ENCODE peak calls at places on chromosomes 3 and 15, in six cellular contexts. One of them, this sample, is unnamed.

GRCh38 chr3:13420051-13420816 is at the start of gene NUP210:
- DNase-seq in left lung: peak
- DNase-seq in OCI-LY7: peak
- DNase-seq in RWPE1: no peak
- DNase-seq in endothelial cell: peak
- DNase-seq in fibroblast of the aortic adventitia: no peak
- DNase-seq in this sample: no peak

GRCh38 chr3:56667973-56668579 is 15.0 kb downstream of the TASOR start:
- DNase-seq in left lung: no peak
- DNase-seq in OCI-LY7: no peak
- DNase-seq in RWPE1: peak
- DNase-seq in endothelial cell: no peak
- DNase-seq in fibroblast of the aortic adventitia: no peak
- DNase-seq in this sample: no peak

GRCh38 chr15:84621358-84621979 is 20.7 kb downstream of the ZSCAN2 start:
- DNase-seq in left lung: peak
- DNase-seq in OCI-LY7: no peak
- DNase-seq in RWPE1: no peak
- DNase-seq in endothelial cell: no peak
- DNase-seq in fibroblast of the aortic adventitia: no peak
- DNase-seq in this sample: no peak

GRCh38 chr3:195450731-195451229 is 8.0 kb upstream of the ACAP2 start:
- DNase-seq in left lung: no peak
- DNase-seq in OCI-LY7: no peak
- DNase-seq in RWPE1: no peak
- DNase-seq in endothelial cell: no peak
- DNase-seq in fibroblast of the aortic adventitia: peak
- DNase-seq in this sample: no peak

GRCh38 chr15:27249723-27250160 is 278.8 kb downstream of the GABRG3 start:
- DNase-seq in left lung: no peak
- DNase-seq in OCI-LY7: no peak
- DNase-seq in RWPE1: no peak
- DNase-seq in endothelial cell: no peak
- DNase-seq in fibroblast of the aortic adventitia: no peak
- DNase-seq in this sample: no peak

GRCh38 chr3:119613872-119614271 is 16.2 kb downstream of the PLA1A start:
- DNase-seq in left lung: no peak
- DNase-seq in OCI-LY7: no peak
- DNase-seq in RWPE1: no peak
- DNase-seq in endothelial cell: no peak
- DNase-seq in fibroblast of the aortic adventitia: no peak
- DNase-seq in this sample: no peak

GRCh38 chr3:8629151-8630021 is 15.2 kb downstream of the SSUH2 start:
- DNase-seq in left lung: peak
- DNase-seq in OCI-LY7: no peak
- DNase-seq in RWPE1: peak
- DNase-seq in endothelial cell: no peak
- DNase-seq in fibroblast of the aortic adventitia: peak
- DNase-seq in this sample: no peak

GRCh38 chr3:139540686-139541085 is 1.1 kb upstream of the RBP1 start:
- DNase-seq in left lung: no peak
- DNase-seq in OCI-LY7: no peak
- DNase-seq in RWPE1: no peak
- DNase-seq in endothelial cell: no peak
- DNase-seq in fibroblast of the aortic adventitia: no peak
- DNase-seq in this sample: no peak

GRCh38 chr15:25093455-25094029 is 138.8 kb downstream of the SNRPN start:
- DNase-seq in left lung: no peak
- DNase-seq in OCI-LY7: no peak
- DNase-seq in RWPE1: no peak
- DNase-seq in endothelial cell: no peak
- DNase-seq in fibroblast of the aortic adventitia: no peak
- DNase-seq in this sample: no peak

GRCh38 chr3:58066842-58067241 is 58.6 kb downstream of the FLNB start:
- DNase-seq in left lung: no peak
- DNase-seq in OCI-LY7: no peak
- DNase-seq in RWPE1: no peak
- DNase-seq in endothelial cell: no peak
- DNase-seq in fibroblast of the aortic adventitia: peak
- DNase-seq in this sample: no peak

GRCh38 chr15:87080547-87080946 is 1000.9 kb downstream of the AGBL1 start:
- DNase-seq in left lung: no peak
- DNase-seq in OCI-LY7: no peak
- DNase-seq in RWPE1: no peak
- DNase-seq in endothelial cell: no peak
- DNase-seq in fibroblast of the aortic adventitia: no peak
- DNase-seq in this sample: no peak

GRCh38 chr3:140720242-140720641 is 42.4 kb downstream of the TRIM42 start:
- DNase-seq in left lung: no peak
- DNase-seq in OCI-LY7: no peak
- DNase-seq in RWPE1: no peak
- DNase-seq in endothelial cell: no peak
- DNase-seq in fibroblast of the aortic adventitia: no peak
- DNase-seq in this sample: no peak

GRCh38 chr3:45795882-45796765 is at the start of gene SLC6A20:
- DNase-seq in left lung: no peak
- DNase-seq in OCI-LY7: no peak
- DNase-seq in RWPE1: no peak
- DNase-seq in endothelial cell: no peak
- DNase-seq in fibroblast of the aortic adventitia: no peak
- DNase-seq in this sample: no peak

GRCh38 chr3:46423588-46423987 is 16.5 kb downstream of the CCRL2 start:
- DNase-seq in left lung: no peak
- DNase-seq in OCI-LY7: no peak
- DNase-seq in RWPE1: peak
- DNase-seq in endothelial cell: no peak
- DNase-seq in fibroblast of the aortic adventitia: peak
- DNase-seq in this sample: no peak

GRCh38 chr3:164604687-164605086 is 473.6 kb downstream of the SI start:
- DNase-seq in left lung: no peak
- DNase-seq in OCI-LY7: no peak
- DNase-seq in RWPE1: no peak
- DNase-seq in endothelial cell: no peak
- DNase-seq in fibroblast of the aortic adventitia: no peak
- DNase-seq in this sample: no peak

GRCh38 chr3:112308151-112308911 is 14.3 kb upstream of the SLC9C1 start:
- DNase-seq in left lung: no peak
- DNase-seq in OCI-LY7: no peak
- DNase-seq in RWPE1: no peak
- DNase-seq in endothelial cell: peak
- DNase-seq in fibroblast of the aortic adventitia: peak
- DNase-seq in this sample: no peak

GRCh38 chr3:12399226-12399625 is 85.1 kb upstream of the TSEN2 start:
- DNase-seq in left lung: no peak
- DNase-seq in OCI-LY7: no peak
- DNase-seq in RWPE1: no peak
- DNase-seq in endothelial cell: no peak
- DNase-seq in fibroblast of the aortic adventitia: no peak
- DNase-seq in this sample: no peak

DNA sequence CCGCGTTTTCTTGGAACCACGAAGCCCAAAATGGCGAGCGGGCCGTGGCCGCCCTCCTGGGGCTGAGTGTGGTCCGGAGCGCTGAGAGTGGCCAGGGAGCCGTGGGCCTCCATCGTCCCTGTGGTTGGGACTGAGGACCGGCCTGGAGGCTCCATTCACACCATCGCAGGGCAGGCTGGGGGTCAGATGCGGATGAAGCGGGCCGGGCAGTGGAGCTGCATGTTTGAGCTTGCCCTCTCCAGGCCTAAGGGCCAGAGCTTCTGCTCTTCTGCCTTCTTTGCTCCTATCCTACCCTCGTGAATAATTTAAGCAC is 44.8 kb upstream of the POLG start:
- DNase-seq in left lung: no peak
- DNase-seq in OCI-LY7: no peak
- DNase-seq in RWPE1: peak
- DNase-seq in endothelial cell: no peak
- DNase-seq in fibroblast of the aortic adventitia: no peak
- DNase-seq in this sample: no peak
- TF ChIP-seq CTCF in left lung: no peak
- TF ChIP-seq CTCF in OCI-LY7: no peak
- TF ChIP-seq CTCF in RWPE1: no peak
- TF ChIP-seq CTCF in endothelial cell: no peak
- TF ChIP-seq CTCF in fibroblast of the aortic adventitia: no peak
- TF ChIP-seq CTCF in this sample: no peak

GRCh38 chr15:44319385-44319784 is 30.9 kb downstream of the GOLM2 start:
- DNase-seq in left lung: no peak
- DNase-seq in OCI-LY7: peak
- DNase-seq in RWPE1: no peak
- DNase-seq in endothelial cell: no peak
- DNase-seq in fibroblast of the aortic adventitia: no peak
- DNase-seq in this sample: no peak
- TF ChIP-seq CTCF in left lung: no peak
- TF ChIP-seq CTCF in OCI-LY7: peak
- TF ChIP-seq CTCF in RWPE1: no peak
- TF ChIP-seq CTCF in endothelial cell: no peak
- TF ChIP-seq CTCF in fibroblast of the aortic adventitia: no peak
- TF ChIP-seq CTCF in this sample: no peak

GRCh38 chr3:60177726-60178125 is 1073.5 kb downstream of the FHIT start:
- DNase-seq in left lung: no peak
- DNase-seq in OCI-LY7: no peak
- DNase-seq in RWPE1: no peak
- DNase-seq in endothelial cell: no peak
- DNase-seq in fibroblast of the aortic adventitia: no peak
- DNase-seq in this sample: no peak

GRCh38 chr3:60178931-60179653 is 1072.2 kb downstream of the FHIT start:
- DNase-seq in left lung: no peak
- DNase-seq in OCI-LY7: no peak
- DNase-seq in RWPE1: no peak
- DNase-seq in endothelial cell: no peak
- DNase-seq in fibroblast of the aortic adventitia: no peak
- DNase-seq in this sample: no peak

GRCh38 chr3:60185161-60185560 is 1066.1 kb downstream of the FHIT start:
- DNase-seq in left lung: no peak
- DNase-seq in OCI-LY7: no peak
- DNase-seq in RWPE1: no peak
- DNase-seq in endothelial cell: no peak
- DNase-seq in fibroblast of the aortic adventitia: no peak
- DNase-seq in this sample: no peak

GRCh38 chr3:60186359-60186758 is 1064.9 kb downstream of the FHIT start:
- DNase-seq in left lung: no peak
- DNase-seq in OCI-LY7: no peak
- DNase-seq in RWPE1: no peak
- DNase-seq in endothelial cell: no peak
- DNase-seq in fibroblast of the aortic adventitia: no peak
- DNase-seq in this sample: no peak

GRCh38 chr3:60182697-60183096 is 1068.6 kb downstream of the FHIT start:
- DNase-seq in left lung: no peak
- DNase-seq in OCI-LY7: no peak
- DNase-seq in RWPE1: no peak
- DNase-seq in endothelial cell: no peak
- DNase-seq in fibroblast of the aortic adventitia: no peak
- DNase-seq in this sample: no peak
- TF ChIP-seq CTCF in left lung: no peak
- TF ChIP-seq CTCF in OCI-LY7: peak
- TF ChIP-seq CTCF in RWPE1: no peak
- TF ChIP-seq CTCF in endothelial cell: peak
- TF ChIP-seq CTCF in fibroblast of the aortic adventitia: no peak
- TF ChIP-seq CTCF in this sample: no peak

GRCh38 chr15:80090041-80090440 is 30.6 kb downstream of the ZFAND6 start:
- DNase-seq in left lung: no peak
- DNase-seq in OCI-LY7: no peak
- DNase-seq in RWPE1: no peak
- DNase-seq in endothelial cell: no peak
- DNase-seq in fibroblast of the aortic adventitia: no peak
- DNase-seq in this sample: no peak

GRCh38 chr15:80087104-80087503 is 27.6 kb downstream of the ZFAND6 start:
- DNase-seq in left lung: no peak
- DNase-seq in OCI-LY7: no peak
- DNase-seq in RWPE1: no peak
- DNase-seq in endothelial cell: no peak
- DNase-seq in fibroblast of the aortic adventitia: no peak
- DNase-seq in this sample: no peak

GRCh38 chr15:80095511-80095910 is 36.0 kb downstream of the ZFAND6 start:
- DNase-seq in left lung: no peak
- DNase-seq in OCI-LY7: no peak
- DNase-seq in RWPE1: no peak
- DNase-seq in endothelial cell: no peak
- DNase-seq in fibroblast of the aortic adventitia: no peak
- DNase-seq in this sample: no peak

GRCh38 chr15:80093854-80094418 is 34.5 kb downstream of the ZFAND6 start:
- DNase-seq in left lung: peak
- DNase-seq in OCI-LY7: no peak
- DNase-seq in RWPE1: peak
- DNase-seq in endothelial cell: no peak
- DNase-seq in fibroblast of the aortic adventitia: peak
- DNase-seq in this sample: peak

GRCh38 chr15:80090879-80091503 is 31.5 kb downstream of the ZFAND6 start:
- DNase-seq in left lung: no peak
- DNase-seq in OCI-LY7: no peak
- DNase-seq in RWPE1: no peak
- DNase-seq in endothelial cell: no peak
- DNase-seq in fibroblast of the aortic adventitia: no peak
- DNase-seq in this sample: no peak
- TF ChIP-seq CTCF in left lung: peak
- TF ChIP-seq CTCF in OCI-LY7: peak
- TF ChIP-seq CTCF in RWPE1: peak
- TF ChIP-seq CTCF in endothelial cell: peak
- TF ChIP-seq CTCF in fibroblast of the aortic adventitia: peak
- TF ChIP-seq CTCF in this sample: no peak

GRCh38 chr3:62873672-62874397 is 1.4 kb downstream of the CADPS start:
- DNase-seq in left lung: peak
- DNase-seq in OCI-LY7: peak
- DNase-seq in RWPE1: no peak
- DNase-seq in endothelial cell: peak
- DNase-seq in fibroblast of the aortic adventitia: no peak
- DNase-seq in this sample: no peak
- TF ChIP-seq CTCF in left lung: no peak
- TF ChIP-seq CTCF in OCI-LY7: peak
- TF ChIP-seq CTCF in RWPE1: peak
- TF ChIP-seq CTCF in endothelial cell: no peak
- TF ChIP-seq CTCF in fibroblast of the aortic adventitia: no peak
- TF ChIP-seq CTCF in this sample: no peak

GRCh38 chr3:72973786-72974185 is 22.8 kb upstream of the PPP4R2 start:
- DNase-seq in left lung: no peak
- DNase-seq in OCI-LY7: no peak
- DNase-seq in RWPE1: no peak
- DNase-seq in endothelial cell: no peak
- DNase-seq in fibroblast of the aortic adventitia: no peak
- DNase-seq in this sample: no peak

GRCh38 chr3:72976182-72976825 is 20.3 kb upstream of the PPP4R2 start:
- DNase-seq in left lung: no peak
- DNase-seq in OCI-LY7: no peak
- DNase-seq in RWPE1: no peak
- DNase-seq in endothelial cell: no peak
- DNase-seq in fibroblast of the aortic adventitia: peak
- DNase-seq in this sample: no peak

GRCh38 chr3:72977060-72977459 is 19.6 kb upstream of the PPP4R2 start:
- DNase-seq in left lung: no peak
- DNase-seq in OCI-LY7: no peak
- DNase-seq in RWPE1: no peak
- DNase-seq in endothelial cell: no peak
- DNase-seq in fibroblast of the aortic adventitia: no peak
- DNase-seq in this sample: no peak

GRCh38 chr3:72974956-72975355 is 21.7 kb upstream of the PPP4R2 start:
- DNase-seq in left lung: no peak
- DNase-seq in OCI-LY7: no peak
- DNase-seq in RWPE1: no peak
- DNase-seq in endothelial cell: no peak
- DNase-seq in fibroblast of the aortic adventitia: no peak
- DNase-seq in this sample: no peak

GRCh38 chr3:72977463-72977862 is 19.1 kb upstream of the PPP4R2 start:
- DNase-seq in left lung: no peak
- DNase-seq in OCI-LY7: no peak
- DNase-seq in RWPE1: no peak
- DNase-seq in endothelial cell: no peak
- DNase-seq in fibroblast of the aortic adventitia: no peak
- DNase-seq in this sample: no peak
- TF ChIP-seq CTCF in left lung: no peak
- TF ChIP-seq CTCF in OCI-LY7: peak
- TF ChIP-seq CTCF in RWPE1: no peak
- TF ChIP-seq CTCF in endothelial cell: peak
- TF ChIP-seq CTCF in fibroblast of the aortic adventitia: no peak
- TF ChIP-seq CTCF in this sample: no peak